ENCODE peak calls at places on chromosomes 16 and 17, in four cellular contexts. A, F, D and U are unnamed samples.

GRCh38 chr16:3259097-3259496 is 2.7 kb upstream of the MEFV start:
- DNase-seq in A (peak), F (peak), D (peak), U (no peak)

GRCh38 chr16:72285728-72286127 is 113.8 kb upstream of the PMFBP1 start:
- DNase-seq in A (no peak), F (no peak), D (no peak), U (no peak)

GRCh38 chr16:27984121-27984520 is 79.4 kb downstream of the GSG1L start:
- DNase-seq in A (no peak), F (no peak), D (no peak), U (no peak)

GRCh38 chr17:80802626-80803450 is 188.8 kb upstream of the CHMP6 start:
- DNase-seq in A (peak), F (no peak), D (no peak), U (no peak)

GRCh38 chr17:61349350-61349749 is 50.3 kb upstream of the TBX2 start:
- DNase-seq in A (no peak), F (no peak), D (no peak), U (no peak)

GRCh38 chr17:49104511-49105074 is 28.0 kb upstream of the B4GALNT2 start:
- DNase-seq in A (no peak), F (no peak), D (no peak), U (no peak)

GRCh38 chr17:49717371-49717841 is 9.6 kb upstream of the SLC35B1 start:
- DNase-seq in A (no peak), F (no peak), D (peak), U (no peak)

GRCh38 chr16:82633964-82634600 is 7.3 kb downstream of the CDH13 start:
- DNase-seq in A (no peak), F (no peak), D (no peak), U (no peak)

GRCh38 chr16:11586856-11587642 is at the start of gene LITAF:
- DNase-seq in A (peak), F (peak), D (peak), U (no peak)

GRCh38 chr17:2982854-2983636 is 80.4 kb downstream of the OR1D5 start:
- DNase-seq in A (no peak), F (peak), D (no peak), U (no peak)

GRCh38 chr17:66570353-66571195 is 264.3 kb upstream of the CACNG5 start:
- DNase-seq in A (no peak), F (no peak), D (no peak), U (peak)

GRCh38 chr17:75676461-75676860 is 9.3 kb downstream of the SAP30BP start:
- DNase-seq in A (no peak), F (no peak), D (no peak), U (no peak)

GRCh38 chr16:25006504-25007055 is 8.6 kb downstream of the ARHGAP17 start:
- DNase-seq in A (no peak), F (no peak), D (no peak), U (no peak)

GRCh38 chr17:63446218-63446980 is at the start of gene CYB561:
- DNase-seq in A (peak), F (peak), D (peak), U (no peak)
- TF ChIP-seq CTCF in A (peak), F (peak), D (no peak), U (peak)

DNA sequence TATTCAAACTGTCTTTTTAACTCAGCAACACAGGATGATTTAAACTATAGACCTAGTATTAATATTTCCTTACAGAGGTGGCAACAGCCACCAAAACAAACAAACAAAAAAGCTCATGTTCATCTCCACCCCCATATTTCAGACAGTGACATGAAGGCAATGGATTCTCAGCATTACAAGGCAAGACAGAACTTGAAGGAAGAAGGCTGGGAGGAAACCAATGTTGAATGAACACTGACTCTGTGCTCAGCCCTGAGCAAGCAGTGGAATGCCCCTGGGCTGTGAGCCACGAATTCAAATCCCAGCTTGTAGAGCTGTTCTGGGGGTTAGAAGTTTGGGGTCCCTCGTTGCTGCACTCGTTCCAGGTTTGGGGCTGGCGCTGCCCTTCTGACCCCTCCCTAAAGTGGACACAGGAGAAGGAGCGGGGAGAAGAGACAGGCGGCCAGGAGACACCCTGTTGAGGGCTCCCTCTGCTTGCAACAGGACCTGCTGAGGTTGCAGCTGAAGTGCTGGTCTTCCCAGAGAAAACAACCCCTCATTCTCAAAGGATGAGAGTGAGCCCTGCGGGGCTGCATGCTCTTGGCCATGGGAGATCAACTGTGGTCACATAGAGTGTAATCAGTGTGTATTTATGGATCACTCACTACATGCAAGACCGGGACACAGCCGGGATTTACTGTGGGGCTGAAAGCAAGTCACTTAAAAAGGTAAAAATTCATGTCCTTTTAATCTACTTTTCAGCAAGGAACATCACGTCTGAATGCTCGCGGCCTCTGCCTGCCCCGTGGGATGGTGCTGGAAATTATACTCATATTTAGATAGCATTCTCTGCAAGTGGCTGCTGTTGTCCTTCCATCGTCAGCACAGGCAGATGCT is 34.3 kb downstream of the MYH3 start:
- DNase-seq in A (no peak), F (no peak), D (no peak), U (no peak)
- H3K4me3 ChIP-seq in A (no peak), F (no peak), D (no peak), U (no peak)

GRCh38 chr17:59534583-59534982 is 30.8 kb upstream of the DHX40 start:
- DNase-seq in A (no peak), F (no peak), D (no peak), U (no peak)
- TF ChIP-seq CTCF in A (no peak), F (no peak), D (no peak), U (peak)

GRCh38 chr17:44308865-44309264 is 464 bp downstream of the RUNDC3A start:
- DNase-seq in A (peak), F (no peak), D (no peak), U (no peak)
- H3K4me3 ChIP-seq in A (no peak), F (no peak), D (peak), U (no peak)

GRCh38 chr16:88338111-88338510 is 44.6 kb upstream of the ZNF469 start:
- DNase-seq in A (peak), F (no peak), D (no peak), U (no peak)

GRCh38 chr16:88338896-88339295 is 43.9 kb upstream of the ZNF469 start:
- DNase-seq in A (peak), F (no peak), D (no peak), U (no peak)

GRCh38 chr16:88335150-88335685 is 47.5 kb upstream of the ZNF469 start:
- DNase-seq in A (peak), F (no peak), D (no peak), U (no peak)

GRCh38 chr16:88337021-88337420 is 45.7 kb upstream of the ZNF469 start:
- DNase-seq in A (peak), F (no peak), D (no peak), U (no peak)

DNA sequence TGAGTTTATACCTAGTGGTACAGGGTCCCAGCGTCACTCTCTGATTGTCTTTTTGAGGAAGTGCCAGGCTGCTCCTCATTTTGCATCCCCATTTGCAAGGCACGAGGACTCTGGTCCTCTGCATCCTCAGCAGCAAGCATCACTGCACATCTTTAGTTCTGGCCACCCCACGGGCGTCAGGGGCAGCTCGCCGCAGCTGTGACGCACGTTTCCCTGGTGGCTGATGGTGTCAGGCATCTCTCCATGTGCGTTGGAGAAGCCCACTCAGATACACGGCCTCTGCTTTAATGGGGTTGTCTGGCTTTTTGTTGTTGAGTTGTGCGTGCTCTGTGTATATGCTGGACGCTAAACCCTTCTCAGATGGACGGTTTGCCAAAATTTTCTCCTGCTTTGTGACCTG is 45.2 kb upstream of the ZNF469 start:
- DNase-seq in A (peak), F (no peak), D (no peak), U (no peak)
- TF ChIP-seq CTCF in A (no peak), F (no peak), D (no peak), U (no peak)

DNA sequence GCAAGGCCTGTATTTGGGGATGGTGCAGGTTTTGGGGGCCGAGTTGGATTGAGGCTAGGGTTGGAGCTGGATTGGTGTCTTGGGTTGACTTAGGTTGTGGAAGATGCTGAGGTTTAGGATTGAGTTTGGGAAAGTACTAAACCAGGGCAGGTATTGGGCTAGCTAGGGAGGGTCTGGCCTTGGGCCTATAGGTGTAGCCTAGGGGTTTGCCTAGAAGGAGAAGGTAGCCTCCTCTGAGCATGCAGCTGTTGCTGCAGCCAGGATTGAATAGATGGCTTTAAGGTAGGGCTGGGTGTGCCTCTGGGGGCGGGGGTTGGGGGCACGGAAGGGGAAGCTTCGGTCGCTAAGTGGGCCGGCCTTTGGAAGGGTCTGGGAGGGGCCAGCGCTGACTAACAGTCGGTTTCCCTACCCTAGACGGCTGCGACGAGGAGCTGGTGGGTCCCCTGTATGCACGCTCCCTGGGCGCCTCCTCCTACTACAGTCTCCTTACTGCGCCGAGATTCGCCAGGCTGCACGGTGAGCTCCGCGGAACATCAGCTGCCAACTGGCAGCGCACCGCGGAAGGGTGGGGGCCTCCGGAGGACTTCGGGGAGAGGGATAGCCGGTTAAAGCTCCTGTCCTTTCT is 1.2 kb downstream of the CNTNAP1 start:
- DNase-seq in A (no peak), F (no peak), D (peak), U (no peak)
- H3K4me3 ChIP-seq in A (peak), F (no peak), D (peak), U (no peak)

GRCh38 chr17:45381001-45381400 is 51.7 kb downstream of the ARHGAP27 start:
- DNase-seq in A (no peak), F (peak), D (peak), U (no peak)
- TF ChIP-seq CTCF in A (no peak), F (no peak), D (no peak), U (no peak)

GRCh38 chr16:330746-331145 is 21.8 kb downstream of the AXIN1 start:
- DNase-seq in A (no peak), F (no peak), D (no peak), U (no peak)
- H3K4me3 ChIP-seq in A (no peak), F (no peak), D (no peak), U (no peak)